ENCODE peak calls at places on chromosome X, in five cellular contexts. One of them, this sample, is unnamed.
A peak's percentile ranks its signal among the peaks of the same experiment; 100 is the strongest.

GRCh38 chrX:29233592-29234179 is 646.4 kb downstream of the IL1RAPL1 start:
- DNase-seq in K562: no peak
- DNase-seq in A549: no peak
- DNase-seq in HepG2: no peak
- DNase-seq in GM12878: no peak
- DNase-seq in this sample: no peak

GRCh38 chrX:56728752-56729151 is 291 bp upstream of the NBDY start:
- DNase-seq in K562: peak; percentile 3
- DNase-seq in A549: peak; percentile 55
- DNase-seq in HepG2: no peak
- DNase-seq in GM12878: no peak
- DNase-seq in this sample: peak; percentile 50

GRCh38 chrX:106619797-106620196 is 8.0 kb downstream of the RADX start:
- DNase-seq in K562: peak; percentile 1
- DNase-seq in A549: peak; percentile 4
- DNase-seq in HepG2: no peak
- DNase-seq in GM12878: no peak
- DNase-seq in this sample: peak; percentile 1

GRCh38 chrX:10398271-10398670 is 222.1 kb downstream of the MID1 start:
- DNase-seq in K562: no peak
- DNase-seq in A549: no peak
- DNase-seq in HepG2: no peak
- DNase-seq in GM12878: no peak
- DNase-seq in this sample: no peak

GRCh38 chrX:7444967-7445366 is 297.0 kb upstream of the PUDP start:
- DNase-seq in K562: no peak
- DNase-seq in A549: no peak
- DNase-seq in HepG2: no peak
- DNase-seq in GM12878: peak; percentile 8
- DNase-seq in this sample: no peak

GRCh38 chrX:104450316-104450715 is 115.7 kb upstream of the IL1RAPL2 start:
- DNase-seq in K562: no peak
- DNase-seq in A549: no peak
- DNase-seq in HepG2: no peak
- DNase-seq in GM12878: no peak
- DNase-seq in this sample: no peak

GRCh38 chrX:10677490-10677889 is 57.1 kb upstream of the MID1 start:
- DNase-seq in K562: no peak
- DNase-seq in A549: no peak
- DNase-seq in HepG2: no peak
- DNase-seq in GM12878: no peak
- DNase-seq in this sample: no peak

GRCh38 chrX:38561126-38561868 is at the start of gene TSPAN7:
- DNase-seq in K562: peak; percentile 87
- DNase-seq in A549: peak; percentile 71
- DNase-seq in HepG2: peak; percentile 46
- DNase-seq in GM12878: no peak
- DNase-seq in this sample: peak; percentile 60

GRCh38 chrX:109847257-109848187 is 114.5 kb upstream of the ACSL4 start:
- DNase-seq in K562: peak; percentile 14
- DNase-seq in A549: peak; percentile 62
- DNase-seq in HepG2: peak; percentile 42
- DNase-seq in GM12878: no peak
- DNase-seq in this sample: no peak

GRCh38 chrX:14361430-14361829 is 167.9 kb upstream of the GLRA2 start:
- DNase-seq in K562: no peak
- DNase-seq in A549: no peak
- DNase-seq in HepG2: no peak
- DNase-seq in GM12878: no peak
- DNase-seq in this sample: no peak

GRCh38 chrX:46653482-46653881 is 79.9 kb downstream of the CHST7 start:
- DNase-seq in K562: peak; percentile 29
- DNase-seq in A549: peak; percentile 38
- DNase-seq in HepG2: peak; percentile 3
- DNase-seq in GM12878: no peak
- DNase-seq in this sample: peak; percentile 40

GRCh38 chrX:106898462-106898861 is 4.7 kb downstream of the RIPPLY1 start:
- DNase-seq in K562: peak; percentile 43
- DNase-seq in A549: peak; percentile 74
- DNase-seq in HepG2: peak; percentile 80
- DNase-seq in GM12878: peak; percentile 16
- DNase-seq in this sample: peak; percentile 63

GRCh38 chrX:39721570-39722279 is 376.0 kb downstream of the BCOR start:
- DNase-seq in K562: no peak
- DNase-seq in A549: no peak
- DNase-seq in HepG2: no peak
- DNase-seq in GM12878: no peak
- DNase-seq in this sample: peak; percentile 57

GRCh38 chrX:21225643-21226042 is 148.6 kb upstream of the CNKSR2 start:
- DNase-seq in K562: no peak
- DNase-seq in A549: no peak
- DNase-seq in HepG2: no peak
- DNase-seq in GM12878: no peak
- DNase-seq in this sample: no peak

GRCh38 chrX:123626962-123627361 is 105.9 kb downstream of the THOC2 start:
- DNase-seq in K562: no peak
- DNase-seq in A549: no peak
- DNase-seq in HepG2: no peak
- DNase-seq in GM12878: no peak
- DNase-seq in this sample: no peak

GRCh38 chrX:67717571-67717970 is 173.8 kb downstream of the AR start:
- DNase-seq in K562: peak; percentile 0
- DNase-seq in A549: no peak
- DNase-seq in HepG2: no peak
- DNase-seq in GM12878: no peak
- DNase-seq in this sample: no peak

GRCh38 chrX:112935029-112935428 is 94.4 kb upstream of the AMOT start:
- DNase-seq in K562: no peak
- DNase-seq in A549: no peak
- DNase-seq in HepG2: no peak
- DNase-seq in GM12878: no peak
- DNase-seq in this sample: no peak

GRCh38 chrX:41481264-41482109 is 34.3 kb downstream of the NYX start:
- DNase-seq in K562: peak; percentile 47
- DNase-seq in A549: peak; percentile 30
- DNase-seq in HepG2: peak; percentile 29
- DNase-seq in GM12878: no peak
- DNase-seq in this sample: peak; percentile 2

GRCh38 chrX:9842541-9842940 is 56.3 kb downstream of the SHROOM2 start:
- DNase-seq in K562: no peak
- DNase-seq in A549: no peak
- DNase-seq in HepG2: no peak
- DNase-seq in GM12878: no peak
- DNase-seq in this sample: no peak

GRCh38 chrX:9464435-9465371 is at the start of gene TBL1X:
- DNase-seq in K562: peak; percentile 84
- DNase-seq in A549: peak; percentile 63
- DNase-seq in HepG2: peak; percentile 37
- DNase-seq in GM12878: no peak
- DNase-seq in this sample: peak; percentile 32

GRCh38 chrX:107542500-107542899 is 85.8 kb upstream of the PRPS1 start:
- DNase-seq in K562: peak; percentile 3
- DNase-seq in A549: peak; percentile 18
- DNase-seq in HepG2: peak; percentile 34
- DNase-seq in GM12878: no peak
- DNase-seq in this sample: peak; percentile 4

GRCh38 chrX:10569946-10570345 is 50.4 kb downstream of the MID1 start:
- DNase-seq in K562: no peak
- DNase-seq in A549: no peak
- DNase-seq in HepG2: no peak
- DNase-seq in GM12878: no peak
- DNase-seq in this sample: peak; percentile 13

GRCh38 chrX:16827225-16827624 is 41.0 kb downstream of the TXLNG start:
- DNase-seq in K562: no peak
- DNase-seq in A549: no peak
- DNase-seq in HepG2: no peak
- DNase-seq in GM12878: no peak
- DNase-seq in this sample: peak; percentile 22

GRCh38 chrX:83508006-83508405 is at the start of gene POU3F4:
- DNase-seq in K562: no peak
- DNase-seq in A549: no peak
- DNase-seq in HepG2: no peak
- DNase-seq in GM12878: no peak
- DNase-seq in this sample: no peak

GRCh38 chrX:22081475-22082092 is 49.5 kb downstream of the PHEX start:
- DNase-seq in K562: peak; percentile 62
- DNase-seq in A549: peak; percentile 63
- DNase-seq in HepG2: peak; percentile 18
- DNase-seq in GM12878: no peak
- DNase-seq in this sample: peak; percentile 46

GRCh38 chrX:39174761-39175417 is 373.6 kb downstream of the MID1IP1 start:
- DNase-seq in K562: no peak
- DNase-seq in A549: no peak
- DNase-seq in HepG2: no peak
- DNase-seq in GM12878: no peak
- DNase-seq in this sample: peak; percentile 19

GRCh38 chrX:151712253-151712652 is 3.6 kb upstream of the FATE1 start:
- DNase-seq in K562: no peak
- DNase-seq in A549: no peak
- DNase-seq in HepG2: no peak
- DNase-seq in GM12878: no peak
- DNase-seq in this sample: no peak

GRCh38 chrX:23901805-23902204 is 5.9 kb downstream of the APOO start:
- DNase-seq in K562: peak; percentile 75
- DNase-seq in A549: peak; percentile 92
- DNase-seq in HepG2: peak; percentile 77
- DNase-seq in GM12878: peak; percentile 60
- DNase-seq in this sample: peak; percentile 81

GRCh38 chrX:109596015-109596414 is 29.0 kb downstream of the KCNE5 start:
- DNase-seq in K562: no peak
- DNase-seq in A549: no peak
- DNase-seq in HepG2: no peak
- DNase-seq in GM12878: no peak
- DNase-seq in this sample: no peak

GRCh38 chrX:71911023-71911730 is 532 bp downstream of the NHSL2 start:
- DNase-seq in K562: no peak
- DNase-seq in A549: peak; percentile 64
- DNase-seq in HepG2: no peak
- DNase-seq in GM12878: no peak
- DNase-seq in this sample: no peak

GRCh38 chrX:70973221-70973620 is 42.3 kb upstream of the SLC7A3 start:
- DNase-seq in K562: no peak
- DNase-seq in A549: no peak
- DNase-seq in HepG2: no peak
- DNase-seq in GM12878: no peak
- DNase-seq in this sample: no peak

GRCh38 chrX:65781845-65782244 is 114.4 kb downstream of the MSN start:
- DNase-seq in K562: no peak
- DNase-seq in A549: no peak
- DNase-seq in HepG2: no peak
- DNase-seq in GM12878: no peak
- DNase-seq in this sample: no peak

GRCh38 chrX:150868625-150869024 is 29.8 kb downstream of the CD99L2 start:
- DNase-seq in K562: no peak
- DNase-seq in A549: no peak
- DNase-seq in HepG2: no peak
- DNase-seq in GM12878: no peak
- DNase-seq in this sample: no peak

GRCh38 chrX:95716841-95717240 is 967.8 kb upstream of the DIAPH2 start:
- DNase-seq in K562: no peak
- DNase-seq in A549: no peak
- DNase-seq in HepG2: no peak
- DNase-seq in GM12878: no peak
- DNase-seq in this sample: no peak

DNA sequence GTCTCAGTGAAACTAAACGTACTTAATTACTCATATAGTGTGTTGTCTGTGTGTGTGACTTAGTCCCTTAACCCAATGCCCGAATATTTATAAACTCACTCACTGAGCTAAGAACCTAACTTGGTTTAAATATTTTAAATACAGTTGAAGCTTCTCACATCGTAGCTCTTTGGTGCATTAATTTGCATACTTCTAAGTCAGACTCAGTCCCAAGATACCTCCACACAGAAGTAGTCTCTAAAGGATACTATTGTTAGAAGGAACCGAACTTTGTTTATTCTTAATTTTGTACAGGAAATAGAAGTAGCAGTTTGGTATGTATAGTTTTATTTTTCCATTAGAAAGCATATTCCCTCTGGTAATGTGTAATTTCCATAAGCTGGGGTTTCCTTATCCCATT is 54.0 kb upstream of the NKAP start:
- DNase-seq in K562: no peak
- DNase-seq in A549: no peak
- DNase-seq in HepG2: no peak
- DNase-seq in GM12878: no peak
- DNase-seq in this sample: no peak
- H3K4me2 ChIP-seq in K562: no peak overlapping the region
- H3K4me2 ChIP-seq in A549: no peak overlapping the region
- H3K4me2 ChIP-seq in HepG2: no peak overlapping the region
- H3K4me2 ChIP-seq in GM12878: no peak overlapping the region
- H3K4me2 ChIP-seq in this sample: no peak overlapping the region

GRCh38 chrX:135112096-135112729 is 8.1 kb downstream of the ETDB start:
- DNase-seq in K562: peak; percentile 41
- DNase-seq in A549: peak; percentile 31
- DNase-seq in HepG2: no peak
- DNase-seq in GM12878: no peak
- DNase-seq in this sample: peak; percentile 39
- TF ChIP-seq MYC in K562: no peak
- TF ChIP-seq MYC in A549: no peak
- TF ChIP-seq MYC in HepG2: no peak
- TF ChIP-seq MYC in GM12878: no peak
- TF ChIP-seq MYC in this sample: no peak

DNA sequence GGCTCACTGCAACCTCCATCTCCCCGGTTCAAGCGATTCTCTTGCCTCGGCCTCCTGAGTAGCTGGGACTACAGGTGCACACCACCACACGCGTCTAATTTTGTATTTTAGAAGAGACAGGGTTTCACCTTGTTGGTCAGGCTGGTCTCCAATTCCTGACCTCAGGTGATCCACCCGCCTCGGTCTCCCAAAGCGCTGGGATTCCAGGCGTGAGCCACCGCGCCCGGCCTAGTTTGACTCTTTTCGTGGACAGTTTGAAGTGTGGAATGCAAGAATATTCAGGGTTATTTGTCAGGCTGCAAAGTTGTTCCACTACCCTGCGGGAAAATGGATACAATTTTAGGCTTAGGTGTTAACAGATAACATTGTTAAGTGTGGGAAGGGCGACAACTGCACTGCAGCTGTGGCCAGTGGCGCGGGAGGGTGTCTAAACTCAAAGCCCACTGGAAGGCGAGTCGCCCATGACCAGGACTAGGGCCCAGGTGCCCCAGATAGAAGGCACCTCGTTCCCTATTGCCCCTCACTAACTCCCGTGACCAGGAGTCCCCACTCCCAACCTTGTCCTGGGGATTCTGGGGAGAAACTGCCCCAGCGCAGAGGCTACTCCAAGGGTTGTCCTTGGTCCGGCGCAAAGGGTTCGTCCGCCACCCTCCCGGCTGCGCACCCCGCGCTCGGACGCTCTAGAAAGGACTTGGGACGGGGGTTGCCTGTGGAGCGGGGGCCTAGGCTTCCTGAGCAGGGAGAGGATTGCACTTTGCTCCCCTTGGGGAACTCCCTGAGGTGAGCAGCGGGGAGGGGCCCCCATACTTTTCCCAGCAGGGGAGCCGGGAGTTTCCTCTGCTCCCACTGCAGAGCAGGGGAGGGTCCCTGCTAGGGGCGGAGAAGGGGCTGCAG is 1.1 kb upstream of the CD99 start:
- DNase-seq in K562: no peak
- DNase-seq in A549: no peak
- DNase-seq in HepG2: peak; percentile 78
- DNase-seq in GM12878: no peak
- DNase-seq in this sample: no peak
- H3K4me2 ChIP-seq in K562: no peak overlapping the region
- H3K4me2 ChIP-seq in A549: peak overlapping the region; percentile 83
- H3K4me2 ChIP-seq in HepG2: peak overlapping the region; percentile 70
- H3K4me2 ChIP-seq in GM12878: peak overlapping the region; percentile 72
- H3K4me2 ChIP-seq in this sample: no peak overlapping the region

GRCh38 chrX:146581981-146582712 is 227.4 kb upstream of the CXorf51B start:
- DNase-seq in K562: no peak
- DNase-seq in A549: no peak
- DNase-seq in HepG2: no peak
- DNase-seq in GM12878: no peak
- DNase-seq in this sample: no peak
- TF ChIP-seq MYC in K562: no peak
- TF ChIP-seq MYC in A549: no peak
- TF ChIP-seq MYC in HepG2: no peak
- TF ChIP-seq MYC in GM12878: no peak
- TF ChIP-seq MYC in this sample: no peak